ENCODE peak calls at places on chromosomes 7 and 10, in four cellular contexts. B is transverse colon, J is sigmoid colon, H is GM12878. O is an unnamed sample. For H3K27me3, the result is how much of the 10 kb centered on the place peaks cover.

GRCh38 chr7:87715511-87715910 is 87.3 kb downstream of the RUNDC3B start:
- DNase-seq in H (no peak), B (no peak), J (no peak), O (no peak)

GRCh38 chr7:157541796-157542668 is 205.2 kb downstream of the DNAJB6 start:
- DNase-seq in J (peak), H (no peak), B (no peak), O (no peak)

GRCh38 chr10:2925631-2926030 is 141.7 kb upstream of the PFKP start:
- DNase-seq in J (no peak), B (peak), H (no peak), O (no peak)

GRCh38 chr7:107937514-107937913 is 46.5 kb downstream of the DLD start:
- DNase-seq in H (no peak), B (no peak), J (no peak), O (no peak)

GRCh38 chr10:113087082-113088029 is 137.3 kb downstream of the TCF7L2 start:
- DNase-seq in J (peak), H (no peak), B (peak), O (no peak)

GRCh38 chr7:151038951-151039849 is 9.1 kb upstream of the ASIC3 start:
- DNase-seq in H (no peak), B (peak), J (peak), O (no peak)

GRCh38 chr7:141480953-141481352 is 70.3 kb upstream of the AGK start:
- DNase-seq in J (no peak), B (no peak), H (no peak), O (no peak)

GRCh38 chr10:43093423-43094090 is 16.7 kb downstream of the RET start:
- DNase-seq in B (no peak), H (no peak), J (no peak), O (no peak)

GRCh38 chr10:75658036-75658435 is 226.6 kb downstream of the LRMDA start:
- DNase-seq in B (no peak), H (no peak), J (no peak), O (no peak)

GRCh38 chr10:4546500-4546899 is 279.5 kb upstream of the AKR1E2 start:
- DNase-seq in J (no peak), B (no peak), H (no peak), O (no peak)

GRCh38 chr7:464712-465461 is 54.8 kb downstream of the PDGFA start:
- DNase-seq in H (no peak), B (no peak), J (peak), O (no peak)

GRCh38 chr10:24237801-24238390 is 29.0 kb downstream of the KIAA1217 start:
- DNase-seq in J (no peak), H (no peak), B (peak), O (no peak)

GRCh38 chr7:5332579-5332978 is 49.8 kb downstream of the SLC29A4 start:
- DNase-seq in B (no peak), H (no peak), J (no peak), O (no peak)

GRCh38 chr7:30727061-30727945 is 24.6 kb upstream of the INMT start:
- DNase-seq in B (peak), H (no peak), J (no peak), O (no peak)

GRCh38 chr10:113960617-113961260 is 82.9 kb upstream of the ADRB1 start:
- DNase-seq in H (no peak), B (peak), J (no peak), O (no peak)

GRCh38 chr7:8932751-8933150 is 499.3 kb downstream of the NXPH1 start:
- DNase-seq in H (no peak), J (no peak), B (no peak), O (no peak)

GRCh38 chr7:1741751-1742554 is 71.9 kb downstream of the ELFN1 start:
- DNase-seq in J (no peak), B (peak), H (no peak), O (no peak)

GRCh38 chr10:69869291-69869841 is 67.7 kb downstream of the COL13A1 start:
- DNase-seq in B (peak), J (no peak), H (no peak), O (no peak)

GRCh38 chr10:87961314-87961713 is 97.9 kb downstream of the PTEN start:
- DNase-seq in J (no peak), H (no peak), B (no peak), O (no peak)

GRCh38 chr7:81232084-81232799 is 313.4 kb upstream of the SEMA3C start:
- DNase-seq in B (peak), H (no peak), J (no peak), O (no peak)

GRCh38 chr10:26215923-26216576 is 524 bp upstream of the GAD2 start:
- DNase-seq in B (no peak), J (no peak), H (no peak), O (peak)

GRCh38 chr7:112744818-112745217 is 45.4 kb downstream of the TMEM168 start:
- DNase-seq in B (no peak), J (no peak), H (no peak), O (no peak)

GRCh38 chr7:40597517-40597916 is 462.7 kb downstream of the SUGCT start:
- DNase-seq in J (no peak), B (no peak), H (no peak), O (no peak)

GRCh38 chr7:112157072-112157471 is 49.1 kb downstream of the DOCK4 start:
- DNase-seq in H (no peak), B (no peak), J (no peak), O (no peak)

GRCh38 chr7:37916017-37916672 is 472 bp downstream of the SFRP4 start:
- DNase-seq in B (peak), J (peak), H (no peak), O (no peak)
- TF ChIP-seq POLR2AphosphoS5 in B (no peak), J (no peak), H (no peak), O (no peak)

GRCh38 chr7:142817506-142817905 is 37.4 kb upstream of the EPHB6 start:
- DNase-seq in H (no peak), J (no peak), B (no peak), O (no peak)
- H3K27me3 ChIP-seq in H (under half), J (under half), B (under half), O (under half)

DNA sequence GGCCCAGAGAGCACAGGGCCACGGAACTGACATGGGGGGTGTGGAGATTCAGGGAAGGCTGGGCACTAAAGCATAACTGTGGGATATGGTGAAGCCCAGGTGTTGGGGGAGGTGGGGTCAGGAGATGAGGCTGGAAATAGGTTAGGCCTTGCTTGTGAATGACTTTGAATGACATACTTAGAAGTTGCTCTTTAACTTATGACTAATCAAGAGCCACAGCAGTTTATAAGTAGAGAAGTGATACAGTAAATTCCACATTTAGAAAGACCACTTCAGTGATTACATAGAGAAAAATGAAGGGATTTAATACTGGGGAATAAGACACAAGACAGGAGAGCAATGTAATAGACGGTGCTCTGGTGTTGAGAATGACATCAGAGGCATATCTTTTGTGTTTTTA is 120.8 kb upstream of the SEC61G start:
- DNase-seq in J (no peak), B (no peak), H (no peak), O (no peak)
- H3K27ac ChIP-seq in J (no peak), B (peak), H (no peak), O (no peak)

DNA sequence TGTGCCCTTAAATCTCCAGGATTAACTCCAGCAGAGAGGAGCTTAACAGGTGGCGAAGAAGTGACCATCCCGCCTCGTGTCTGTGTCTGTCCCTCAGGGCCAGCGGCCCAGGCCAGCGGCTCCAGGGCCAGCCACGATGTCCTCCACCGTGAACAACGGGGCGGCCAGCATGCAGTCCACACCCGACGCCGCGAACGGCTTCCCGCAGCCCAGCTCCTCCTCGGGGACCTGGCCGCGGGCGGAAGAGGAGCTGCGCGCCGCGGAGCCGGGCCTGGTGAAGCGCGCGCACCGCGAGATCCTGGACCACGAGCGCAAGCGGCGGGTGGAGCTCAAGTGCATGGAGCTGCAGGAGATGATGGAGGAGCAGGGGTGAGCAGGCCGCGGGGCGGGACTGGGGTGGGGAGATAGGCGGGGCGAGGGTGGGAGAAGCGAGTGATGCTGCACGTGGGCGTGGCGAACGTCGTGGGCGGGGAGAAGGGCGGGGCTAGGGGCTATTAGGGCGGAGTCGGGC is 33.3 kb downstream of the SRRM3 start:
- DNase-seq in B (peak), J (peak), H (no peak), O (no peak)
- TF ChIP-seq POLR2AphosphoS5 in B (no peak), J (no peak), H (no peak), O (no peak)

DNA sequence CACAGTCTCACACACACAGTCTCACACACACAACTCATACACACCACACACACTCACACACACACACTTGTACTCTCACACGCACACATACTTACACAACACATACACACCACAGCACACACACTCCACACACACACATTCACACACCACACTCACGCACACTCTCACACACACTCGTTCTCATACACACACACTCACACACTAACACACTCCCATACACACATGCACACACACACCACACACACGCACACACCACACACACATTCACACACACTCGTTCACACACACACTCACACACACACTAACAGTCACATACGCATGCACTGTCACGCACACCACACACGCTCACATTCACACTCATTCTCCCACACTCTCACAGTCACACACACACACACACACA is 109.8 kb downstream of the PRLHR start:
- DNase-seq in H (no peak), J (no peak), B (no peak), O (peak)
- H3K27me3 ChIP-seq in H (under half), J (under half), B (under half), O (under half)

GRCh38 chr7:105680505-105681187 is 99.4 kb upstream of the EFCAB10 start:
- DNase-seq in H (no peak), J (peak), B (peak), O (no peak)

GRCh38 chr7:105678811-105679495 is 97.7 kb upstream of the EFCAB10 start:
- DNase-seq in J (peak), B (peak), H (no peak), O (peak)

GRCh38 chr7:105677395-105677701 is 96.1 kb upstream of the EFCAB10 start:
- DNase-seq in H (no peak), B (no peak), J (no peak), O (no peak)

GRCh38 chr7:105675873-105676484 is 94.7 kb upstream of the EFCAB10 start:
- DNase-seq in J (no peak), H (no peak), B (peak), O (no peak)

GRCh38 chr7:105677803-105678583 is 96.7 kb upstream of the EFCAB10 start:
- DNase-seq in J (no peak), H (peak), B (peak), O (no peak)
- H3K27ac ChIP-seq in J (peak), H (no peak), B (peak), O (peak)

DNA sequence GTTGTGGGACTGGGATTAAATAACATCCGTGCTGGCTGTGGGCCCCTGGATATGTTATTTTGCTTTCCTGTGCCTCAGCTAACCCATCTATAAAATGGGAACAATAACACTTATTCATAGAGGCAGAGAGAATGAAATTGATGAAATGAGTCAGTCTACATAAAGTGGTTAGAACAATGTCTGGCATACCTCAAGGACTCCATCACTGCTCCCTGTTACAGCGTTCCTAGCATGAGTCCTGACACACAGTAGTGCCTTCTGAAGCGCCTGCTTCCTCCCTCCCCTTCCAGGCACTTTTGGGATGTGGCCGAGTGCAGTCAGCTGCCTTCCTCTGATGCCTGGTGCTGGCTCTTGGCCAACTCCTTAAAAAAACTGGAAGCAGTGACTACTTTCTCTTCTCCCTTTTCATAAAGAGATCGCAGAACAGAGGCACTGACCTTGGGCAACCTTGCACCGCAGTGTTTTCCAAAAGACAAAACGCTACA is 108.4 kb upstream of the ZMIZ1 start:
- DNase-seq in J (peak), B (peak), H (no peak), O (peak)
- TF ChIP-seq POLR2AphosphoS5 in J (peak), B (peak), H (no peak), O (peak)

DNA sequence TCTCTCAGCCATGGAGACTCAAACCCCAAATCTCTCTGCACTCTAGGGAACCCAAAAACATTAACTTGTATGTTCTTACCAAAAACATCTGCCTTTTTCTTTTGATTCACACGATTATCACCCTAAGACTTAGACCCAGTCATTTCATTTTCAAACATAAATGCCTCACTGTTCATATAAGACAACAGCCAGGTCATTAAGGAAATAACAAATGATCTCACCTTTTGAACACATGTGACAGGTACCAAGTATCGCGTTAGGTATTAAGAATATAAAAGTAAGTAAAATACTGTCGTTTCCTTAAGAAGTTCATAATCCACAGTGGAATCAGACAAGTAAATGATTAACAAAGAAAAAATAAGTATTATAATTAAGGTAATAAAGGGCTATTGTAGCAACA is 8.8 kb downstream of the TM9SF3 start:
- DNase-seq in H (no peak), J (no peak), B (no peak), O (no peak)
- H3K27me3 ChIP-seq in H (under half), J (under half), B (under half), O (under half)

DNA sequence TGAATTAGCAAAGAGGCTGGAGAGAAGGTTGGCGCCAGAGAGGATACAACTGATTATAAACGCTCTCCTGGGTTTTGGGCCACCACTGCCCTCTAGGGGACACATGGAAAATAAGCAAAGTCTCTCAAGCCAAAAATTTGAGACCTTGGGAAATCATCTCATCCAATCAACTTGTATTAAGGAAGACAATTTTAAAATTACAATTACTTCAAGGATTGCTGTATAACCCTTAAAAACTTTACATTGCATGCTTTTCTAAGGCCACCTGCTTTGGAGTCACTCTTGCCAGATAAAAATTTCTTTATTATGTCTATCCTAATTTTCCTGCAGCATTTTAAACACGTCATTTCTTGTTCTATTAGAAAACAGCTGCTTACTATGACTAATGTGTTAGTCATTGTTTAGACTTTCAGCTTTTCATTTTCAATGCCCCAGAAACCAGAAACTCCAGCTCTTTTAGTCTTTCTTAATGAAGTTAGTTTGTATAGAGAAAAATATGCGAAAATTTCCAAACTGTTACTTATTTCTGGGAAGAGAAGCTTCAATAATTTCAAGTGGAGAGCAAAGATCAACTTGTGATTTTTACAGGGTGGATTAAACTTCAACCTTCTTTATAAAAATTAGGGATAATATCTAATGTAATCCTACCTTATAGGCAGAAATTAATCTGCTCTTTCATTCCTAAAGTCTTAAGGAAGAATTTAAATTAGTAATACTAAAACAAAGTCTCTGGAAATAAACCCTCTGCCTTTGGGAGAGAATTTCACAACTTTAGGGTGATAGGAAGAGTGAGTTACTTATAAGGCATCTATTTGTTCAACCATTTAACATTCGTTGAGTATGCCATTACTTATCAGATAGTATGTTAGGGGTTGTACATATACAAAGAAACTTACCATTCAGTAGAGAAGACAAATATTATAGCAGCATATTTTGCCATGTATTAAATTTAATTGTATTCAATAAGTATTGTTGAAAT is 20.6 kb upstream of the RHOBTB1 start:
- DNase-seq in H (no peak), B (peak), J (peak), O (no peak)
- H3K27ac ChIP-seq in H (no peak), B (peak), J (peak), O (peak)